ENCODE peak calls at places on chromosomes 6 and 20, in four cellular contexts. One of them, this sample, is unnamed.

GRCh38 chr6:1474205-1474604 is 84.8 kb downstream of the FOXF2 start:
- DNase-seq in adrenal gland: no peak
- DNase-seq in stomach: no peak
- DNase-seq in lower leg skin: no peak
- DNase-seq in this sample: no peak

GRCh38 chr6:157498817-157499216 is 117.8 kb downstream of the ZDHHC14 start:
- DNase-seq in adrenal gland: no peak
- DNase-seq in stomach: no peak
- DNase-seq in lower leg skin: no peak
- DNase-seq in this sample: no peak

GRCh38 chr20:19786311-19786710 is 28.3 kb downstream of the RIN2 start:
- DNase-seq in adrenal gland: peak
- DNase-seq in stomach: no peak
- DNase-seq in lower leg skin: peak
- DNase-seq in this sample: no peak

GRCh38 chr20:35303735-35304431 is 11.7 kb upstream of the FAM83C start:
- DNase-seq in adrenal gland: peak
- DNase-seq in stomach: peak
- DNase-seq in lower leg skin: peak
- DNase-seq in this sample: peak

GRCh38 chr6:68777956-68778355 is 142.9 kb downstream of the ADGRB3 start:
- DNase-seq in adrenal gland: peak
- DNase-seq in stomach: no peak
- DNase-seq in lower leg skin: no peak
- DNase-seq in this sample: no peak

GRCh38 chr6:7542065-7542877 is 800 bp downstream of the DSP start:
- DNase-seq in adrenal gland: peak
- DNase-seq in stomach: peak
- DNase-seq in lower leg skin: no peak
- DNase-seq in this sample: peak

GRCh38 chr6:43020847-43021246 is 576 bp upstream of the RRP36 start:
- DNase-seq in adrenal gland: no peak
- DNase-seq in stomach: no peak
- DNase-seq in lower leg skin: no peak
- DNase-seq in this sample: no peak

GRCh38 chr20:23570178-23570577 is 1.9 kb upstream of the CST9L start:
- DNase-seq in adrenal gland: no peak
- DNase-seq in stomach: no peak
- DNase-seq in lower leg skin: no peak
- DNase-seq in this sample: no peak

GRCh38 chr20:4549711-4550259 is 171.9 kb upstream of the PRND start:
- DNase-seq in adrenal gland: no peak
- DNase-seq in stomach: no peak
- DNase-seq in lower leg skin: no peak
- DNase-seq in this sample: no peak

GRCh38 chr20:51800132-51800721 is 2.1 kb downstream of the SALL4 start:
- DNase-seq in adrenal gland: peak
- DNase-seq in stomach: peak
- DNase-seq in lower leg skin: no peak
- DNase-seq in this sample: peak

GRCh38 chr20:25017257-25017803 is 24.8 kb upstream of the APMAP start:
- DNase-seq in adrenal gland: no peak
- DNase-seq in stomach: peak
- DNase-seq in lower leg skin: peak
- DNase-seq in this sample: no peak

GRCh38 chr20:39993737-39994136 is 695.3 kb downstream of the MAFB start:
- DNase-seq in adrenal gland: peak
- DNase-seq in stomach: no peak
- DNase-seq in lower leg skin: no peak
- DNase-seq in this sample: no peak

GRCh38 chr6:133577851-133578250 is 311.1 kb upstream of the TCF21 start:
- DNase-seq in adrenal gland: no peak
- DNase-seq in stomach: no peak
- DNase-seq in lower leg skin: no peak
- DNase-seq in this sample: no peak

DNA sequence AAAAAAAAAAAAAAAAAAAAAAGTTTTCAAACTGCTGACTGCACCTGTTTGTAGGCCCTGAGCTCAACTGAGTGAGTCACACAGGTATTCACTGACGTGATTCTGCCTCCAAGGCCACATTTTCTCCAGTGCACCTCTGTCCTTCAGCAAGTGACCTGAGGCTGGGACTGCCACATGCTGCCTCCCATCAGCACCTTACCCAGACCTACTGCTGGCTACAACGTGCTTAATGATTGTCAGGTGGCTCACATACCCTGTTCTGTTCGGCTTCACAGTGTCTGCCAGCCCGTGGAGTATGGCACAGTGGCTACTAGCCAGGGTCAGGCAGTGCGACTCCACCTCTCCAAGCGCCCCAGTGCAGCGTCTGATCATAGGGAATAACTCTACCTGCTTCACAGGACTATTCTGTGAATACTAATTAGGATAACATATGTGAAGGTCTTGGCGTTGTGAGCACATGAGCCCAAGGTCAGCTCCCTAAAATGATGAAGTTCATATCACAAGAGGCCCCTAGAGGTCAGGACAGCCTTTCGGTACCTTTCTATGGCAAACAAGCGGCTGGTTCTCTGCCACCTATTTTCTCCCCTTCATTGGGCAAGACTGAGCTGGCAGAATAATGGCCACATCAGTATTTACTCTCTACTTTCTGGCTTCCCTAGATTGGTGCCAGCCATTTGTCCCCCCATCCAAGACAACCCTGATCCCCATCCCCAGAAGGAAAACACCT is 28.1 kb downstream of the RIPOR3 start:
- DNase-seq in adrenal gland: peak
- DNase-seq in stomach: peak
- DNase-seq in lower leg skin: no peak
- DNase-seq in this sample: no peak
- TF ChIP-seq CTCF in adrenal gland: peak
- TF ChIP-seq CTCF in stomach: peak
- TF ChIP-seq CTCF in lower leg skin: no peak
- TF ChIP-seq CTCF in this sample: no peak

DNA sequence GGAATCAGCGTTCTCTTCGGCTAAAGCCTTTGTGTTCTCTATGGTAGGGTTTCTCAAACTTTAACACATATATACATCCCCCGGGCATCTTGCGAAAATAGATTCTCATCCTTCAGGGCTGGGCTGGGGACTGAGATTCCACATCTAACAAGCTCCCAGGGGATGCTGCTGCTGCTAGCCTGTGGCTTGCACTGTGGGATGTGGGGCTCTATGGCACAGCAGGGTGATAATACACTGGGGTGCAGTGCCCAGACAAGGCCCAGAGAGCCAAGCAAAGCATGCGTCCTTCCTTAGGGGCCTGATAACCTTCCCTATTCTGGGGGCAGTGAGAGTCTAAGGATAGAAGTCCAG is 102.0 kb downstream of the LAMP5 start:
- DNase-seq in adrenal gland: no peak
- DNase-seq in stomach: no peak
- DNase-seq in lower leg skin: no peak
- DNase-seq in this sample: no peak
- H3K4me3 ChIP-seq in adrenal gland: no peak
- H3K4me3 ChIP-seq in stomach: no peak
- H3K4me3 ChIP-seq in lower leg skin: no peak
- H3K4me3 ChIP-seq in this sample: no peak

GRCh38 chr20:45365444-45365970 is 2.6 kb downstream of the SYS1 start:
- DNase-seq in adrenal gland: no peak
- DNase-seq in stomach: no peak
- DNase-seq in lower leg skin: no peak
- DNase-seq in this sample: no peak

GRCh38 chr20:45363611-45364492 is 896 bp downstream of the SYS1 start:
- DNase-seq in adrenal gland: no peak
- DNase-seq in stomach: no peak
- DNase-seq in lower leg skin: no peak
- DNase-seq in this sample: no peak

GRCh38 chr20:45361794-45362193 is 1.2 kb upstream of the SYS1 start:
- DNase-seq in adrenal gland: no peak
- DNase-seq in stomach: no peak
- DNase-seq in lower leg skin: no peak
- DNase-seq in this sample: no peak

GRCh38 chr20:45366192-45366591 is 3.2 kb downstream of the SYS1 start:
- DNase-seq in adrenal gland: no peak
- DNase-seq in stomach: no peak
- DNase-seq in lower leg skin: no peak
- DNase-seq in this sample: no peak

GRCh38 chr20:45362804-45363610 is at the start of gene SYS1:
- DNase-seq in adrenal gland: peak
- DNase-seq in stomach: peak
- DNase-seq in lower leg skin: peak
- DNase-seq in this sample: peak
- TF ChIP-seq POLR2A in adrenal gland: peak
- TF ChIP-seq POLR2A in stomach: peak
- TF ChIP-seq POLR2A in lower leg skin: no peak
- TF ChIP-seq POLR2A in this sample: peak

GRCh38 chr20:47535088-47535487 is 33.4 kb downstream of the NCOA3 start:
- DNase-seq in adrenal gland: no peak
- DNase-seq in stomach: no peak
- DNase-seq in lower leg skin: no peak
- DNase-seq in this sample: no peak
- TF ChIP-seq CTCF in adrenal gland: no peak
- TF ChIP-seq CTCF in stomach: no peak
- TF ChIP-seq CTCF in lower leg skin: no peak
- TF ChIP-seq CTCF in this sample: no peak

GRCh38 chr6:4904461-4904860 is 99.4 kb downstream of the RPP40 start:
- DNase-seq in adrenal gland: no peak
- DNase-seq in stomach: no peak
- DNase-seq in lower leg skin: no peak
- DNase-seq in this sample: no peak

GRCh38 chr6:4902363-4902762 is 101.5 kb downstream of the RPP40 start:
- DNase-seq in adrenal gland: no peak
- DNase-seq in stomach: no peak
- DNase-seq in lower leg skin: no peak
- DNase-seq in this sample: no peak

GRCh38 chr6:4903751-4904370 is 100.0 kb downstream of the RPP40 start:
- DNase-seq in adrenal gland: no peak
- DNase-seq in stomach: no peak
- DNase-seq in lower leg skin: no peak
- DNase-seq in this sample: no peak

GRCh38 chr6:4899249-4899648 is 104.6 kb downstream of the RPP40 start:
- DNase-seq in adrenal gland: no peak
- DNase-seq in stomach: no peak
- DNase-seq in lower leg skin: no peak
- DNase-seq in this sample: no peak

DNA sequence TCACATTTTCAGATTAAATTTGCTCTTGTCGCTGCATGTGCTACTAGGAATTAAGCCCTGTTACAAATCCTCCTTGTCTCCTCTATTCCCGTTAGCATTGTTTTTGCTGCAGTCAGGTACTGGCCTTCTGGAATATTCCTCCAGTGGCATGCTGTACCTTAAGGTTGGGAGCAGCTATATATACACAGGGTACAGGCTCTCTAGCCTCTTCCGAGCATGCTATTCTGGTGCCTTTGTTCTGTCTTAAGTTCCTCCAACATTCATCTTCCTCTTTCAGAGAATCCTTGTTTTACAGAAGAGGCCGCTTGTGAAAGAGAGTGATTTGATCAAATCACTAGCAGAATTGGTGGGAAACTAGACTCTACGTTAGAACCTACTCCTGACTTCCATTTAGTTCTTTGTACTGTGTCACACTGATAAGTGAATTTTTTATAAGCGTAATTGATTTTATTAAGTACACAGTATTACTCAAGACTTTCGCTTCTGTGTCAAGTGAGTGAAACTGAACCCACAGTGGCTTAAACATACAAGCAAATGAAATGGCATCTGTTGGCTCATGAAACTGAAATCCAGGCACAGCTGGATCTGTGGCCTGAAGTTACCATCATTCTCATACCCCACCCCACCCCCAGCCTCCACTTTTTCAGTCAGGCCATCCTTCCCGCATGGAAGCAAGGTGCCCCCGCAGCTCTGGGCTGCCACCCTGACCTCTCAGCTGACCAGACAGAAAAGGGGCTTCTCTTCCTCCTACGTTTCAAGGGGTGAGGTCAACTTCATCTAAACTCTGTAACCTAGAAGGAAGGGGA is 102.4 kb downstream of the RPP40 start:
- DNase-seq in adrenal gland: no peak
- DNase-seq in stomach: no peak
- DNase-seq in lower leg skin: no peak
- DNase-seq in this sample: no peak
- H3K4me3 ChIP-seq in adrenal gland: no peak
- H3K4me3 ChIP-seq in stomach: no peak
- H3K4me3 ChIP-seq in lower leg skin: no peak
- H3K4me3 ChIP-seq in this sample: no peak

GRCh38 chr20:63744574-63745423 is 5.2 kb downstream of the SLC2A4RG start:
- DNase-seq in adrenal gland: no peak
- DNase-seq in stomach: no peak
- DNase-seq in lower leg skin: no peak
- DNase-seq in this sample: no peak
- TF ChIP-seq POLR2A in adrenal gland: no peak
- TF ChIP-seq POLR2A in stomach: no peak
- TF ChIP-seq POLR2A in lower leg skin: no peak
- TF ChIP-seq POLR2A in this sample: no peak

DNA sequence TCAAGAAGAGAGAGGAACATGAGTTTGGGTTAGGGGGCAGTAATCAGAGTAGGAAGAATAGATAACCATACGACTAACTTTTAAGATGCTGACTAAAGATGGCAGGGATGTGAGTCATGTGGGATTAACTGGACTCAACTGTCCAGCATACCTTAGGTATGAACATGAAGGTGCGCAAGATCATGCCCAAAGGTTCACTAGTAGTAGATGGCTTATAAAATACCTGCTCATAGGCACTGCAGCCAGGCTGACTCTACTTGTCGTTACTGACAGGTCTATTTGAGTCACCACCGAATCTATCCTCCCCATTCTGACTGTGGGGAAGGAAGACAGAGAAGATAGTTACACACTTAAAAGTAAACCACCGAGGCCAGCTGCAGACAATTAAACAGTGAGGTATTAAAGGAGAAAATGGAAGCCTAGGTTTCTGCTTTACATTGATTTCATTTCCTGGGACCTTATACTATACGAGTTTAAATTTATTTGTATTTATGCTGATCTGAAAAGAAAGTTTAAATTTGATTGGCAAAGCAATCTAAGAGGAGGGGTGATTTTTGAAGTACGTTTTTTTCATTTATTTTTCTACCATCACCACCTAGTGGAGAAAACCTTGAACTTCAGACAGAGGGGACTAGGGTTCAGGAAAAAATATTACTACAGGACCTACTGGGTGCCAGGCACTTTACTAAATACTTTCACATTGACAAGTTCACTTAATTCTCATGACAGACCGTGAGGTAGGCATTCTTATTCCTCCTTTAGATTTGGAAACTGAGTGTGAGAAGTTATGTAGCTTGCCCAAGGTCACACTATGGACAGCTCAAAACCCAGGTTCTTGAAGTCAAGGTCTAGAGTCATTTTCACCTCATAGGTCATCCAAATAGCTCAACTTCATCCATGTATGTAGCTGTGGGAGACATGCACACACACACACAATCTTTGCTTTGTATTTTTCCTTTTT is 4.0 kb upstream of the WRNIP1 start:
- DNase-seq in adrenal gland: no peak
- DNase-seq in stomach: no peak
- DNase-seq in lower leg skin: no peak
- DNase-seq in this sample: no peak
- TF ChIP-seq CTCF in adrenal gland: no peak
- TF ChIP-seq CTCF in stomach: peak
- TF ChIP-seq CTCF in lower leg skin: no peak
- TF ChIP-seq CTCF in this sample: peak

This sample was measured in Peyer's patch.